ENCODE peak calls at places on chromosomes 12 and 14, in nine cellular contexts. A, G, V, X, M, W, B, F and S are unnamed samples.

GRCh38 chr12:106193404-106194215 is 54.2 kb downstream of the CKAP4 start:
- DNase-seq in A (no peak), G (no peak), V (no peak), X (no peak), M (no peak), W (no peak), B (no peak), F (no peak), S (no peak)

GRCh38 chr14:44795725-44796124 is 166.0 kb downstream of the KLHL28 start:
- DNase-seq in A (no peak), G (no peak), V (no peak), X (no peak), M (peak; percentile 10), W (no peak), B (peak; percentile 10), F (no peak), S (no peak)

GRCh38 chr12:6195665-6196535 is 4.3 kb upstream of the CD9 start:
- DNase-seq in A (peak; percentile 54), G (peak; percentile 91), V (peak; percentile 96), X (peak; percentile 81), M (peak; percentile 91), W (peak; percentile 83), B (peak; percentile 94), F (peak; percentile 87), S (no peak)

GRCh38 chr12:24143928-24144327 is 194.5 kb upstream of the SOX5 start:
- DNase-seq in A (no peak), G (no peak), V (no peak), X (no peak), M (no peak), W (no peak), B (no peak), F (no peak), S (no peak)

GRCh38 chr14:103008768-103009342 is 48.5 kb downstream of the CDC42BPB start:
- DNase-seq in A (no peak), G (no peak), V (no peak), X (no peak), M (peak; percentile 72), W (peak; percentile 44), B (peak; percentile 24), F (no peak), S (no peak)

GRCh38 chr14:57983235-57983634 is 117.3 kb upstream of the SLC35F4 start:
- DNase-seq in A (no peak), G (no peak), V (no peak), X (no peak), M (no peak), W (no peak), B (no peak), F (no peak), S (no peak)

GRCh38 chr14:50354527-50354926 is 42.2 kb downstream of the CDKL1 start:
- DNase-seq in A (no peak), G (no peak), V (no peak), X (no peak), M (peak; percentile 51), W (no peak), B (no peak), F (no peak), S (no peak)

GRCh38 chr14:29548948-29549370 is 378.7 kb downstream of the PRKD1 start:
- DNase-seq in A (peak; percentile 49), G (no peak), V (peak; percentile 23), X (peak; percentile 48), M (peak; percentile 77), W (no peak), B (peak; percentile 69), F (peak; percentile 68), S (no peak)

GRCh38 chr12:81992461-81992860 is 233.3 kb upstream of the PPFIA2 start:
- DNase-seq in A (no peak), G (no peak), V (peak; percentile 13), X (no peak), M (no peak), W (no peak), B (peak; percentile 20), F (peak; percentile 15), S (no peak)

GRCh38 chr14:69932391-69932790 is 53.2 kb downstream of the SMOC1 start:
- DNase-seq in A (no peak), G (no peak), V (no peak), X (no peak), M (no peak), W (no peak), B (no peak), F (no peak), S (no peak)

GRCh38 chr14:90905531-90905930 is 89.3 kb upstream of the TTC7B start:
- DNase-seq in A (no peak), G (no peak), V (no peak), X (no peak), M (no peak), W (no peak), B (peak; percentile 38), F (no peak), S (peak; percentile 37)

GRCh38 chr14:72638021-72638420 is 255.9 kb downstream of the DPF3 start:
- DNase-seq in A (peak; percentile 72), G (no peak), V (no peak), X (peak; percentile 94), M (peak; percentile 95), W (peak; percentile 48), B (peak; percentile 58), F (peak; percentile 41), S (no peak)

GRCh38 chr14:55802986-55803431 is 223.0 kb downstream of the KTN1 start:
- DNase-seq in A (no peak), G (no peak), V (no peak), X (no peak), M (peak; percentile 31), W (no peak), B (peak; percentile 95), F (peak; percentile 87), S (no peak)

GRCh38 chr14:57889245-57889644 is 23.4 kb upstream of the SLC35F4 start:
- DNase-seq in A (peak; percentile 5), G (peak; percentile 13), V (no peak), X (peak; percentile 19), M (no peak), W (no peak), B (peak; percentile 74), F (no peak), S (no peak)

GRCh38 chr12:49588761-49589516 is 16.5 kb downstream of the FAM186B start:
- DNase-seq in A (no peak), G (no peak), V (no peak), X (no peak), M (no peak), W (no peak), B (peak; percentile 17), F (no peak), S (no peak)

GRCh38 chr12:132788375-132789098 is 26.9 kb upstream of the ANKLE2 start:
- DNase-seq in A (no peak), G (no peak), V (peak; percentile 74), X (no peak), M (no peak), W (no peak), B (no peak), F (no peak), S (no peak)

GRCh38 chr14:39988939-39989338 is 556.7 kb upstream of the FBXO33 start:
- DNase-seq in A (peak; percentile 2), G (no peak), V (no peak), X (no peak), M (no peak), W (no peak), B (peak; percentile 25), F (peak; percentile 57), S (no peak)
- TF ChIP-seq CTCF in A (no peak), G (no peak), V (peak; percentile 51), X (no peak), M (peak; percentile 8), W (peak; percentile 18), B (peak; percentile 17), F (peak; percentile 41), S (no peak)

DNA sequence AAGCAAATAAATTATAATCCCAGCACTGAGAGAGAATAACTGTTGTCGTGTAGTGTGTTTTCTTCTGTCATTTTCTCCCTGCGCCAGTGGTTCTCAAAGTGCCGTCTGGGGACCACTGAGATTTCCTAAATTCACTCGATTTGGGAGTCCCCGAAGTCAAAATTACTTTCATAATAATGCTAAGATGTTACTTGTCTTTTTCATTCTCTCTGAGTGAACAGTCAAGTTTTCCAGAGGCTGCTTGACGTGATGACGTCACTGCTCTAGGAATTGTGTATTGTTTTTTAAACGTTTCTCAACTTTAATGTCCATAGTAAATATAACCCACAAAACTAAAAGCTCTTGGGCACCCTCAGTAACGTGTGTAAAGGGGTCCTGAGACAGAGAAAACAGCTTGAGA is 796 bp upstream of the POP5 start:
- DNase-seq in A (no peak), G (no peak), V (no peak), X (no peak), M (peak; percentile 10), W (no peak), B (no peak), F (no peak), S (no peak)
- H3K4me3 ChIP-seq in A (peak overlapping the region; percentile 61), G (peak overlapping the region; percentile 48), V (peak overlapping the region; percentile 97), X (peak overlapping the region; percentile 98), M (peak overlapping the region; percentile 67), W (peak overlapping the region; percentile 88), B (peak overlapping the region; percentile 90), F (peak overlapping the region; percentile 82), S (peak overlapping the region; percentile 97)

DNA sequence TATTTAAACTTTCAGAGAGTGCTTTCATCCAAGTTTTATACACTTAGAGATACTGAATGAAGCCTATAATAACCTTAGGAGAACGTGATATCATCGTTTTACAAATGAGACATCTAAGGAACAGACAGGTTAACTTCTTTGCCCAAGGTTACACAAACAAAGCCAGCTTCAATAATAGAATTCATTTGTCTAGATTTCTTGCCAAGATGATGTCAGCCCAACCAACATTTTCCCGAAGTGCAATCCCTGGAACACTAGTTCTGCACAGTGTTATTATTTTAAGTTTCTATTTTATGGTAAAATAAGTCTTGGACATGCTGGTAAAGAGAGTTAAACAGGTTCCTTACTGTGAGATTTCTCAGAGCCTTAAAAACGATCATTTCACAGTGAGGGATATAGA is 174.6 kb downstream of the SLC25A21 start:
- DNase-seq in A (no peak), G (no peak), V (no peak), X (no peak), M (peak; percentile 10), W (no peak), B (no peak), F (no peak), S (no peak)
- TF ChIP-seq CTCF in A (no peak), G (no peak), V (no peak), X (no peak), M (no peak), W (no peak), B (no peak), F (no peak), S (no peak)

GRCh38 chr14:74571901-74572828 is 39.9 kb downstream of the LTBP2 start:
- DNase-seq in A (peak; percentile 100), G (no peak), V (no peak), X (peak; percentile 97), M (peak; percentile 100), W (peak; percentile 51), B (peak; percentile 99), F (peak; percentile 91), S (no peak)
- H3K4me3 ChIP-seq in A (peak overlapping the region; percentile 11), G (peak overlapping the region; percentile 8), V (no peak overlapping the region), X (peak overlapping the region; percentile 36), M (peak overlapping the region; percentile 42), W (peak overlapping the region; percentile 11), B (peak overlapping the region; percentile 11), F (peak overlapping the region; percentile 25), S (no peak overlapping the region)

DNA sequence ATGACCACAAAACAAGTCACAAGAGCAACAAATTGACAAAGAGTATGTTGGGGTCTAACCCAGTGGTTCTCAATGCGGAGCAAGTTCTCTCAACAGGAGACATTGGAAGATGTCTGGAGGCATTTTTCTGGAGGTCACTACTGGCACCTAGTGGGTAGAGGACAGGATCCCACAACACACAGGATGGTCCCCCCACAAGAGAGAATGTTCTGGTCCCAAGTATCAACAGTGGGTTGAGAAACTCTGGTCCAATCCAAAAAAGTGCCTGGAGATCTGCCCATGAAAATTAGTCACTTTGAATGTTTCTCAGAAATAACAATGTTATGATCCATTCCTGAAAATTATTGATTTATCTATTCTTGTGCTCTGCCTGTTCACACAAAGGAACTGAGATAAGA is 3.3 kb downstream of the SSH1 start:
- DNase-seq in A (peak; percentile 88), G (no peak), V (no peak), X (peak; percentile 89), M (peak; percentile 95), W (no peak), B (peak; percentile 74), F (peak; percentile 82), S (no peak)
- TF ChIP-seq CTCF in A (peak; percentile 50), G (no peak), V (peak; percentile 67), X (peak; percentile 26), M (peak; percentile 65), W (peak; percentile 48), B (peak; percentile 40), F (peak; percentile 64), S (peak; percentile 40)